ENCODE peak calls at places on chromosomes 13 and 19, in five cellular contexts. Z, Y, S, N and B are unnamed samples.

GRCh38 chr13:68190826-68191225 is 960.7 kb upstream of the PCDH9 start:
- DNase-seq in Z (peak), Y (no peak), S (no peak), N (no peak), B (peak)

GRCh38 chr19:35557539-35558399 is 5.7 kb downstream of the ATP4A start:
- DNase-seq in Z (peak), Y (peak), S (peak), N (no peak), B (no peak)

GRCh38 chr13:84445776-84446175 is 563.5 kb upstream of the SLITRK1 start:
- DNase-seq in Z (no peak), Y (no peak), S (no peak), N (no peak), B (no peak)

GRCh38 chr13:23617551-23618014 is 47.4 kb downstream of the TNFRSF19 start:
- DNase-seq in Z (no peak), Y (no peak), S (no peak), N (no peak), B (no peak)

GRCh38 chr13:49679244-49679643 is 12.0 kb downstream of the EBPL start:
- DNase-seq in Z (peak), Y (no peak), S (no peak), N (no peak), B (no peak)

GRCh38 chr13:87356314-87356713 is 314.9 kb upstream of the SLITRK5 start:
- DNase-seq in Z (no peak), Y (no peak), S (no peak), N (no peak), B (no peak)

GRCh38 chr13:89375839-89376238 is 1704.7 kb downstream of the SLITRK5 start:
- DNase-seq in Z (no peak), Y (no peak), S (no peak), N (no peak), B (no peak)

GRCh38 chr19:38384209-38385027 is 3.4 kb downstream of the GGN start:
- DNase-seq in Z (peak), Y (no peak), S (no peak), N (no peak), B (no peak)

GRCh38 chr13:35621989-35622388 is 145.5 kb upstream of the MAB21L1 start:
- DNase-seq in Z (peak), Y (no peak), S (no peak), N (no peak), B (no peak)

GRCh38 chr13:76853481-76853880 is 32.7 kb downstream of the KCTD12 start:
- DNase-seq in Z (no peak), Y (no peak), S (no peak), N (no peak), B (no peak)

GRCh38 chr13:105084931-105085330 is 1450.5 kb downstream of the EFNB2 start:
- DNase-seq in Z (no peak), Y (no peak), S (no peak), N (no peak), B (no peak)

GRCh38 chr19:53015730-53016129 is 2.0 kb downstream of the ERVV-1 start:
- DNase-seq in Z (no peak), Y (no peak), S (no peak), N (no peak), B (no peak)

GRCh38 chr13:74288361-74288911 is 154.2 kb upstream of the KLF12 start:
- DNase-seq in Z (no peak), Y (peak), S (peak), N (peak), B (no peak)

GRCh38 chr19:58117841-58118575 is 20.0 kb upstream of the ZSCAN18 start:
- DNase-seq in Z (no peak), Y (no peak), S (peak), N (no peak), B (no peak)

GRCh38 chr19:33394006-33394722 is 20.7 kb downstream of the CEBPG start:
- DNase-seq in Z (no peak), Y (no peak), S (peak), N (peak), B (peak)

GRCh38 chr13:60654405-60654804 is 257.4 kb downstream of the TDRD3 start:
- DNase-seq in Z (peak), Y (peak), S (peak), N (no peak), B (peak)

GRCh38 chr19:2631213-2631821 is 71.2 kb downstream of the GNG7 start:
- DNase-seq in Z (no peak), Y (no peak), S (no peak), N (no peak), B (no peak)

GRCh38 chr13:37414667-37415066 is 183.9 kb downstream of the POSTN start:
- DNase-seq in Z (no peak), Y (no peak), S (no peak), N (no peak), B (no peak)

GRCh38 chr19:9936151-9937000 is at the start of gene OLFM2:
- DNase-seq in Z (no peak), Y (no peak), S (no peak), N (no peak), B (no peak)

GRCh38 chr19:49409441-49410029 is 13.7 kb downstream of the PTH2 start:
- DNase-seq in Z (no peak), Y (no peak), S (no peak), N (no peak), B (no peak)

GRCh38 chr19:19451429-19452240 is 46.2 kb downstream of the GATAD2A start:
- DNase-seq in Z (no peak), Y (no peak), S (no peak), N (no peak), B (no peak)

GRCh38 chr19:39997595-39998216 is 846 bp downstream of the ZNF546 start:
- DNase-seq in Z (no peak), Y (no peak), S (no peak), N (no peak), B (no peak)

GRCh38 chr19:40714519-40715299 is 2.0 kb downstream of the COQ8B start:
- DNase-seq in Z (peak), Y (peak), S (peak), N (peak), B (peak)

GRCh38 chr13:39676315-39676876 is 20.9 kb downstream of the COG6 start:
- DNase-seq in Z (peak), Y (peak), S (no peak), N (no peak), B (no peak)

GRCh38 chr13:85093808-85094207 is 705.4 kb downstream of the SLITRK6 start:
- DNase-seq in Z (no peak), Y (no peak), S (no peak), N (no peak), B (peak)

GRCh38 chr19:46861691-46862503 is 1.1 kb downstream of the ARHGAP35 start:
- DNase-seq in Z (no peak), Y (no peak), S (no peak), N (peak), B (no peak)
- TF ChIP-seq POLR2A in Z (no peak), Y (no peak), S (peak), N (peak), B (no peak)

DNA sequence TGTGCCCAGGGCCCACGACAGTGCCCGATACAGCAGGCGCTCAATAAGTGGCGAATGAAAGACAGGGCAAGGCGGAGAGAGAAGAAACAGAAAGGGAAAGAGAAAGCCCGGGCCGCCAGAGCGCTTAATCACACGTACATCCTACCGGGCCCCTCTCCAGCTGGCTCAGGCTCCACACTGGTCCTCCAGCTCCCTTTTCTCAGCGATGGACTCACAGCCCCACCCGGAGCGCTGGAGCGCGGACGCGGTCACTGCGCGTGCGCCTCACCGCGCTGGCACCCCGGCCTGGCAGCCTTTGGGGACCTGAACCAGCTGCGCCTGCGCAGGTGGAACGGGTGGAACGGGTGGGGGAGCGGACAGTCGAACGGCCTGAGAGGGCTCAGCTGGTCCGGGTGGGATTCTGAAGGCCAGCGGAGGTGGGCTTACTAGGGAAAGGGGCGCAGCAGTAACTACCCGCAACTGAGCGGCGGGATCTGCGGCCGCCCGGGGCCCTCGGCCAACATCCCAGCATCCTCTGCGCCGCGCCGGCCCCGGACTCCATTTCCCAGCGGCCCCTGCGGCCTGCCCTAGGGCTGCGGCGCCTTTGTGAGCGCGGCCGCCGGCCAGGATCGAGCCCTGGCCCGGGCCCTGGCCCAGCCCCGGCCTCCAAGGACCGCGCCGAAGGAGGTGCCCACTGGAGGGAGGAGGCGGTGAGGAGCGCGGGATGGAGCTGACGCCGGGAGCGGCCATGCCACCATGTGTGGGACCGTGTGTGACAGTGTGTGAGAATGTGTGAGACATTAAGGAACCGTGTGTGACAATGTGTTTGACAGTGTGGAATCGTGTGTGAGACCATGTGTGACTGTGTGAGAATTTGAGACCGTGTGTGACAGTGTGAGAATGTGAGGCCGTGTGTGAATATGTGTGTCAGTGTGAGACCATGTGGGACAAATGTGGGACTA is at the start of gene ZNF583:
- DNase-seq in Z (peak), Y (peak), S (peak), N (peak), B (peak)
- TF ChIP-seq POLR2A in Z (peak), Y (no peak), S (peak), N (no peak), B (peak)

DNA sequence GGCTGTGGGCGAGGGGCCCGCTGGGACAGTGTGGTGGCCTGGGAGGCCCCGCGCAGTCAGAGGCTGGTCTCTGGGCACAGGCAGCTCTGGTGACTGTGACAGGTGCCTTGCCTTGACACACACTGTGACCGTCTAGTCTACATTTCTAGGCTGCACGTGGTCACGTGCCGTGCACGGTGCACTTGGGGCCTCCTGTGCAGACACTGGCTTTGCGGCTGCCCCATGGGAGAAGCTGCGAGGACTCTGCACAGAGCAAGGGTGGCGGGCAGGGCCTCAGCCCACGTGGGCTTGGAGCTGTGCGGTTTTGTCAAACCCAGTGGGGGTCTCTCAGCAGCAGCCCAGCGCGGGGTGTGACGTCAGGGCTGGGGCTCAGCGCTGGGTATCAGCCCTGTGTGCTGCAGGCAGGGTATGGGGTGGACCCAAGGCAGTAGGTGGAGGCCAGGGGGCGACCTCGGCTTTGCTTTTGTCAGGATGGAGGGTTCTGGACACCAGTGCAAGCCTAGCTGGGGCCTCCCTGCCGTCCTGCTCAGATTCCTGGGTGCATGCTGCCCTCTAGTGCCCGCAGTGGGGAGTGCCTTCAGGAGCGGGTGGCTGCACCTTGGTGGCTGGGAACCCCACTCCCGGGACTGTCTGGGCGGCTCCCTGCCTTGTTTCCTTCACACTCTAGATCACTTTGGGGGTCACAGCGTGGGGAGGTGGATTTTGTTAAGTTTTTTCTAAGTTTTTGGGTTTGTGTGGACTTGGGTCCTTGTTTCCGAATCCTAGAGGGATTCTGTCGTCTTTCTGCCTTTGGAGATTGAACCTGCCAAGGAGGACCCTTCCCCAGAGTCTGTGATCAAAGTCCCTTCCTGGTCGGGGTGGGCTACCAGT is 62.6 kb downstream of the KDM4B start:
- DNase-seq in Z (peak), Y (peak), S (peak), N (peak), B (peak)
- TF ChIP-seq POLR2A in Z (no peak), Y (no peak), S (no peak), N (no peak), B (no peak)

GRCh38 chr13:28488376-28489005 is 6.4 kb downstream of the FLT1 start:
- DNase-seq in Z (no peak), Y (no peak), S (no peak), N (no peak), B (no peak)

GRCh38 chr13:28489536-28489935 is 5.4 kb downstream of the FLT1 start:
- DNase-seq in Z (no peak), Y (no peak), S (no peak), N (no peak), B (no peak)

GRCh38 chr13:28493740-28494536 is 990 bp downstream of the FLT1 start:
- DNase-seq in Z (no peak), Y (no peak), S (peak), N (no peak), B (no peak)

GRCh38 chr13:28492527-28493367 is 2.2 kb downstream of the FLT1 start:
- DNase-seq in Z (no peak), Y (no peak), S (no peak), N (no peak), B (no peak)

DNA sequence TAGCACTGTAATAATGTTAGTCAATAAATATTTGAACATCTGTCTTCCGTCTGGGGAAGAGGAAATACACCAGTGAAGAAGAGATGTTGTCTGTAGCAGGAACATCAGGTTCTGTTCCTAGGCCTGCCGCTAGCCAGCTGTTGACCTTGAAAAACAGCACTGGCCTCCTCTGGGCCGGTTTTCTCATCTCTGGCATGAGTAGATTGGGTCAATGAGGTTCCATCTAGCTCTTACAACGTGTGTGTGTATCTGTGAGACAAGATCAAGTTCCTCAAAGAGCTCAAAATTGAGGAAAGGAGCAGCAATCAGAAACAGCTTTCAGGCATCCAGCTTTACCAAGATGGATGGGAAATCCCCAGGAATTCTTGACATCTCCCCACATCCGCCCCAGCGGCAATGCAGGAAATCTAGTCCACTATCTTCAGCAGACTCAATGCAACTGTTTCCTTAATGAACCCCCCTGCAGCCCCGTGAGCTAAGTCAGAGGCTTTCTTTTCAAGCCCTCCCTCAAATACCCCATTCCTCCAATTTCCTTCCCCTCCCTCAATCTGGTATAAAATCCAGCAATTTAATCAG is 4.9 kb downstream of the FLT1 start:
- DNase-seq in Z (no peak), Y (no peak), S (no peak), N (no peak), B (no peak)
- TF ChIP-seq POLR2A in Z (no peak), Y (no peak), S (no peak), N (no peak), B (no peak)

GRCh38 chr13:97221989-97222700 is at the start of gene MBNL2:
- DNase-seq in Z (peak), Y (peak), S (peak), N (peak), B (peak)
- TF ChIP-seq POLR2A in Z (peak), Y (peak), S (peak), N (peak), B (no peak)

GRCh38 chr19:47483200-47483599 is 819 bp downstream of the KPTN start:
- DNase-seq in Z (no peak), Y (no peak), S (no peak), N (no peak), B (no peak)

GRCh38 chr19:47483800-47484690 is at the start of gene KPTN:
- DNase-seq in Z (peak), Y (peak), S (peak), N (peak), B (peak)

GRCh38 chr19:47487551-47488515 is 3.8 kb upstream of the KPTN start:
- DNase-seq in Z (no peak), Y (no peak), S (no peak), N (peak), B (no peak)

GRCh38 chr19:47486900-47487299 is 2.9 kb upstream of the KPTN start:
- DNase-seq in Z (no peak), Y (no peak), S (no peak), N (no peak), B (no peak)

GRCh38 chr19:47485210-47485609 is 1.2 kb upstream of the KPTN start:
- DNase-seq in Z (no peak), Y (no peak), S (no peak), N (no peak), B (no peak)
- TF ChIP-seq POLR2A in Z (no peak), Y (no peak), S (no peak), N (no peak), B (no peak)

DNA sequence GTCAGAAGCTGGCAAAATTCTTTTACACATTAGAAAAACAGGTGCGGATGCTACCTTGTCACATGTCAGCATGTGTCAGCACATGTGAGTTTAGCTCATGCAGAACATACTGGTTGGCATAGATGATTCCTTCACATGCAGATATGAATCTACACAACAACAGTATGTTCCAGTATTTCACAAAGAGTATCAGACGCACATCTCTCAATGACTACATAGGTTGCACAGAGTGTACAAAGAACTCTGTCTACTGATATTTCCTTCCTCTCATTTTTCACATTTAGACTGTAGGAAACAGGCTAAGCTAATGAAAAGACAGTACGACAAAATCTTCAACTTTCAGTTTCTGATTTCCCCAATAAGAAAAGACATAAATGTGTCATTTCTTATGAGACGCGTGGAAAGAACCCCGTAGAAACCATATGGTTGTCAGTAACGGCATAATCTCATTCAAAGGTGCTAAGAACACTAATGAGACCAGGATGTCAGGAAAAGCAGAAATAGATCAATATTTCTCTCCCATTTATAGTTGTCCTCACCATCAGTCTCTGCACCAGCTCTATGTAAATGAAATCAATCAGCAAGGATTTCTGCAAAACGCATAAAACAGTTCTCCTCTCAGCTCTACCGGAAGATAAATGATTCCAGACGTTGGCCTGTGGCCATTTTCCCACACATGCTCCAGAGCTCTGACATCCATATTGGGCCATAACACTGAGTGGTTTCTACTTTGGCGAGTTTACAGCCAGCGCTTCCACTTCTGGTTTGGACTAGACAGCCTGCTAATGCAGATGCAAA is 81.2 kb downstream of the STARD13 start:
- DNase-seq in Z (no peak), Y (no peak), S (peak), N (peak), B (no peak)
- TF ChIP-seq POLR2A in Z (no peak), Y (no peak), S (no peak), N (no peak), B (no peak)